ENCODE peak calls at places on chromosomes 1 and 21, in eight cellular contexts. P, G, T, I, U, A, H and Q are unnamed samples. For H3K4me1, the result is how much of the 10 kb centered on the place peaks cover.

GRCh38 chr1:152728986-152729385 is 21.0 kb downstream of the LCE4A start:
- DNase-seq in G (no peak), I (no peak), A (no peak), U (no peak), H (no peak), T (no peak), P (no peak), Q (no peak)

GRCh38 chr1:230176871-230177411 is 109.9 kb downstream of the GALNT2 start:
- DNase-seq in H (peak), I (no peak), T (no peak), G (peak), U (no peak), P (peak), A (peak), Q (peak)

GRCh38 chr1:68158837-68159236 is 73.5 kb downstream of the WLS start:
- DNase-seq in P (no peak), H (no peak), U (no peak), T (no peak), I (no peak), A (no peak), G (no peak), Q (no peak)

GRCh38 chr1:12407050-12407961 is 177.5 kb downstream of the VPS13D start:
- DNase-seq in P (no peak), I (peak), U (no peak), T (no peak), H (peak), G (no peak), A (peak), Q (no peak)

GRCh38 chr1:229874150-229874549 is 192.9 kb upstream of the GALNT2 start:
- DNase-seq in I (peak), A (no peak), G (no peak), H (no peak), T (no peak), U (no peak), P (no peak), Q (no peak)

GRCh38 chr1:184867866-184868585 is 106.3 kb downstream of the NIBAN1 start:
- DNase-seq in H (no peak), T (no peak), P (no peak), A (no peak), G (no peak), I (no peak), U (no peak), Q (no peak)

GRCh38 chr1:224784606-224785328 is 144.7 kb upstream of the DNAH14 start:
- DNase-seq in A (no peak), P (no peak), H (no peak), U (no peak), G (no peak), I (peak), T (no peak), Q (no peak)

GRCh38 chr1:235297579-235297978 is 30.4 kb downstream of the ARID4B start:
- DNase-seq in G (no peak), T (no peak), P (no peak), H (no peak), U (no peak), I (no peak), A (no peak), Q (no peak)

GRCh38 chr1:172764378-172764777 is 105.5 kb downstream of the FASLG start:
- DNase-seq in H (no peak), G (no peak), U (peak), P (no peak), A (no peak), I (no peak), T (no peak), Q (peak)

GRCh38 chr1:83746234-83746633 is 252.7 kb downstream of the TTLL7 start:
- DNase-seq in U (peak), T (no peak), P (no peak), G (no peak), H (no peak), I (no peak), A (no peak), Q (no peak)

GRCh38 chr1:64624446-64624766 is 120.5 kb upstream of the RAVER2 start:
- DNase-seq in T (no peak), U (no peak), I (peak), H (peak), G (no peak), P (peak), A (peak), Q (peak)

GRCh38 chr1:43067856-43068751 is 104.0 kb downstream of the EBNA1BP2 start:
- DNase-seq in A (no peak), H (no peak), I (no peak), T (peak), G (peak), P (no peak), U (no peak), Q (peak)

GRCh38 chr1:101365186-101365585 is 128.4 kb downstream of the S1PR1 start:
- DNase-seq in P (no peak), T (no peak), H (no peak), U (no peak), G (no peak), I (no peak), A (no peak), Q (no peak)

GRCh38 chr1:186178426-186179043 is 196.5 kb downstream of the TPR start:
- DNase-seq in U (no peak), G (no peak), A (no peak), H (no peak), P (no peak), T (no peak), I (peak), Q (no peak)

GRCh38 chr1:54117815-54118563 is 34.8 kb downstream of the CDCP2 start:
- DNase-seq in U (no peak), G (no peak), H (no peak), A (no peak), I (peak), T (no peak), P (no peak), Q (no peak)

GRCh38 chr1:20281801-20282200 is 8.9 kb upstream of the VWA5B1 start:
- DNase-seq in T (no peak), U (no peak), H (no peak), G (no peak), A (no peak), P (no peak), I (peak), Q (no peak)

GRCh38 chr1:86965012-86965826 is 50.8 kb downstream of the HS2ST1 start:
- DNase-seq in T (no peak), U (peak), H (peak), A (no peak), I (peak), P (no peak), G (no peak), Q (no peak)

GRCh38 chr21:31203371-31204054 is 140.5 kb downstream of the TIAM1 start:
- DNase-seq in P (no peak), H (no peak), G (no peak), U (no peak), I (peak), T (no peak), A (no peak), Q (no peak)

GRCh38 chr1:184329255-184329953 is 57.4 kb upstream of the C1orf21 start:
- DNase-seq in G (no peak), H (no peak), I (no peak), U (no peak), P (no peak), T (no peak), A (no peak), Q (no peak)

GRCh38 chr1:157154940-157155514 is 16.8 kb upstream of the ETV3 start:
- DNase-seq in H (peak), P (peak), A (peak), I (peak), U (no peak), G (peak), T (peak), Q (peak)

GRCh38 chr1:15838721-15839120 is 8.8 kb upstream of the SPEN start:
- DNase-seq in G (no peak), A (no peak), I (no peak), T (no peak), U (no peak), P (no peak), H (no peak), Q (no peak)

GRCh38 chr1:59653968-59654367 is 160.8 kb upstream of the HOOK1 start:
- DNase-seq in I (no peak), G (no peak), A (no peak), P (no peak), H (no peak), U (no peak), T (no peak), Q (no peak)

GRCh38 chr1:154466136-154466665 is 35.8 kb upstream of the TDRD10 start:
- DNase-seq in T (no peak), U (no peak), P (no peak), A (no peak), I (no peak), H (no peak), G (no peak), Q (no peak)

GRCh38 chr1:182032251-182032650 is 29.3 kb downstream of the ZNF648 start:
- DNase-seq in A (no peak), G (no peak), T (no peak), U (peak), H (no peak), P (no peak), I (peak), Q (no peak)

GRCh38 chr1:24424990-24425389 is 9.4 kb downstream of the NIPAL3 start:
- DNase-seq in U (no peak), G (no peak), A (no peak), I (no peak), T (no peak), H (no peak), P (no peak), Q (no peak)

GRCh38 chr1:44084998-44085675 is 33.5 kb upstream of the KLF17 start:
- DNase-seq in H (no peak), G (no peak), A (no peak), U (no peak), P (no peak), I (peak), T (no peak), Q (no peak)

GRCh38 chr1:108051625-108052382 is 86.8 kb upstream of the VAV3 start:
- DNase-seq in I (no peak), P (no peak), A (no peak), U (no peak), T (no peak), H (no peak), G (no peak), Q (no peak)

GRCh38 chr1:43830802-43831201 is 102.8 kb upstream of the ARTN start:
- DNase-seq in G (no peak), I (peak), U (no peak), H (no peak), A (no peak), T (no peak), P (no peak), Q (no peak)

GRCh38 chr1:155981266-155982088 is 3.1 kb upstream of the ARHGEF2 start:
- DNase-seq in P (no peak), U (peak), A (no peak), G (no peak), T (no peak), H (no peak), I (no peak), Q (peak)
- H3K4me1 ChIP-seq in P (half or more), U (half or more), A (under half), G (under half), T (under half), H (half or more), I (under half), Q (under half)

GRCh38 chr21:46538262-46538661 is 66.6 kb downstream of the S100B start:
- DNase-seq in H (no peak), P (no peak), U (no peak), I (no peak), G (no peak), A (no peak), T (no peak), Q (no peak)
- H3K4me3 ChIP-seq in H (no peak), P (no peak), U (no peak), I (no peak), G (no peak), A (no peak), T (no peak), Q (no peak)

GRCh38 chr1:216430744-216431143 is 7.5 kb upstream of the USH2A start:
- DNase-seq in I (no peak), T (no peak), U (no peak), P (no peak), G (no peak), H (no peak), A (no peak), Q (no peak)
- H3K4me1 ChIP-seq in I (under half), T (under half), U (under half), P (under half), G (under half), H (under half), A (under half), Q (under half)

GRCh38 chr1:95534985-95535384 is 301.0 kb downstream of the RWDD3 start:
- DNase-seq in T (peak), A (no peak), P (no peak), G (no peak), U (no peak), I (no peak), H (no peak), Q (no peak)

DNA sequence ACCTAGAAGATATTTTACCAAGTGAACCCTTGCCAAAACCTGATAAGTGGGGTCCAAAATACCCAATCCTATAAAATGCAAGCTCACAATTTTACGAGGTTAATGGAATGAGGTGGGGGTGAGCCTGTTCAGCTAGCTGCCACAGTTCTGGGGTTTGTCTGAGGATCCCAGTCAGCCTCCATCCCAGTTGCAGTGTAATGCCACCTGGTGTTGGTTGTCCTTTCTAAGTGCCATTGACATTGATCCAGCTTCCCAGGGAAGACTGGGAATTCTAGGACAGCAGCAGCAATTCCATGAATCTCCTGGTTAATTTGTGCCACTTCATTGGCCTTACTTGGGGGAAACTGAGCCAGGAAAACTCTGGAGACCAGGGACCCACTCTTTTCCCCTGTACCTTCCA is 298.3 kb downstream of the RWDD3 start:
- DNase-seq in T (no peak), A (no peak), H (no peak), G (no peak), I (peak), U (no peak), P (no peak), Q (no peak)
- H3K4me3 ChIP-seq in T (no peak), A (no peak), H (no peak), G (no peak), I (no peak), U (no peak), P (no peak), Q (no peak)

DNA sequence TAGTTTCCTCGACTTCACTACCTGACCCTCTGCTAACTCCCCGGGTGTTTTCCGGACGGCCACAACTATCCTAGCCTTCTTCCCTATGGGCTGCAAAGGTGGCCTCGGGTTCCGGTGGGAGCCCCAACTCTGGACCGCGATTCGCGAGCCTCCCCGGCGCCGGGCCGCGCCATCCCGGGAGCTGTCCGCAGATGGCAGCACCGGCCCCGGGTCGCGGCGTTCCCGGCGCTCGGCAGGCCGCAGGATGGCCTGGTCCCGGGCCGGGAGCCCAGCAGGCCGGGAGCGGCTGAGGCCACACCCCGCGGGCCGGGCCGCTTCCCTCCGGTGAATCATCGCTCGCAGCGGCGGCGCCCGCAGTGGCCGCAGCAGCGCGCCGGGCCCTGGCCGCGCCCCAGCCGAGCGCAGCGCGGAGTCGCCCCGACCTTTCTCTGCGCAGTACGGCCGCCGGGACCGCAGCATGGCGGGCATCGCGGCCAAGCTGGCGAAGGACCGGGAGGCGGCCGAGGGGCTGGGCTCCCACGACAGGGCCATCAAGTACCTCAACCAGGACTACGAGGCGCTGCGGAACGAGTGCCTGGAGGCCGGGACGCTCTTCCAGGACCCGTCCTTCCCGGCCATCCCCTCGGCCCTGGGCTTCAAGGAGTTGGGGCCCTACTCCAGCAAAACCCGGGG is at the start of gene CAPN2:
- DNase-seq in T (peak), P (peak), G (peak), A (peak), H (peak), I (peak), U (no peak), Q (peak)
- H3K4me1 ChIP-seq in T (under half), P (half or more), G (under half), A (under half), H (half or more), I (half or more), U (under half), Q (under half)

GRCh38 chr1:97281962-97282361 is 560.4 kb downstream of the PTBP2 start:
- DNase-seq in T (no peak), P (no peak), I (no peak), H (no peak), G (no peak), A (no peak), U (no peak), Q (no peak)
- H3K4me3 ChIP-seq in T (no peak), P (no peak), I (no peak), H (no peak), G (no peak), A (no peak), U (no peak), Q (no peak)

DNA sequence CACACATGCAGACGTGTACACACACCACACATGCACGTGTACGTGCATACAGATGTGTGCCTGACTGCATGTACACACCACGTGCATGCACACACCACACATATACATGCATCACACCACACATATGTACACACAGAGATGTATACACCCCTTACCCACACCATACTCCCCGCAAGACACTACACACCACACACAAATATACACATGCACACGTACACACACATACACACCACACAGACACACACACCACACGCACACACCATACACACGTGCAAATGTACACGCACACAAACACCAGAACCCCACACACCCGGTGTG is 9.7 kb downstream of the ITGB2 start:
- DNase-seq in H (no peak), T (no peak), U (no peak), I (no peak), G (no peak), P (no peak), A (no peak), Q (no peak)
- H3K4me1 ChIP-seq in H (under half), T (under half), U (under half), I (half or more), G (under half), P (under half), A (under half), Q (under half)